ENCODE peak calls at places on chromosomes 13 and 19, in nine cellular contexts. T, F, K, J, P, M, X, L and C are unnamed samples.

GRCh38 chr19:39398297-39398864 is 7.2 kb downstream of the MED29 start:
- DNase-seq in M (no peak), K (peak), X (peak), F (peak), T (peak), L (no peak), P (peak), J (peak), C (no peak)

GRCh38 chr19:48480476-48481190 is 11.5 kb downstream of the CYTH2 start:
- DNase-seq in F (no peak), X (no peak), J (no peak), L (no peak), P (peak), M (no peak), K (no peak), T (peak), C (no peak)

GRCh38 chr13:63436288-63436687 is 2020.6 kb upstream of the PCDH20 start:
- DNase-seq in J (no peak), M (no peak), T (no peak), X (no peak), P (no peak), K (no peak), L (no peak), F (no peak), C (no peak)

GRCh38 chr19:45630463-45630862 is 8.7 kb downstream of the EML2 start:
- DNase-seq in P (peak), K (no peak), L (no peak), J (no peak), F (no peak), M (no peak), T (no peak), X (peak), C (no peak)

GRCh38 chr19:56159009-56159501 is 16.8 kb upstream of the GALP start:
- DNase-seq in K (no peak), F (no peak), T (no peak), L (no peak), M (no peak), J (no peak), P (no peak), X (no peak), C (no peak)

GRCh38 chr19:4589579-4590410 is 30.3 kb upstream of the SEMA6B start:
- DNase-seq in T (no peak), X (peak), K (no peak), P (no peak), F (no peak), L (peak), M (no peak), J (no peak), C (peak)

GRCh38 chr13:25659091-25659502 is 287.3 kb downstream of the ATP8A2 start:
- DNase-seq in J (no peak), X (no peak), T (no peak), M (no peak), K (no peak), L (no peak), F (peak), P (no peak), C (no peak)

GRCh38 chr13:85040176-85040660 is 759.0 kb downstream of the SLITRK6 start:
- DNase-seq in F (no peak), L (no peak), J (no peak), X (no peak), T (no peak), P (no peak), K (no peak), M (no peak), C (no peak)

GRCh38 chr13:77781804-77782203 is 84.3 kb downstream of the SLAIN1 start:
- DNase-seq in P (no peak), K (no peak), X (no peak), T (no peak), F (no peak), J (no peak), M (no peak), L (no peak), C (no peak)

GRCh38 chr19:1856698-1857603 is 6.4 kb downstream of the KLF16 start:
- DNase-seq in L (no peak), J (no peak), T (peak), X (peak), P (peak), M (peak), K (peak), F (peak), C (no peak)

GRCh38 chr19:4369888-4370260 is 26.5 kb downstream of the MPND start:
- DNase-seq in X (peak), T (peak), M (no peak), F (peak), K (no peak), J (no peak), L (peak), P (no peak), C (peak)

GRCh38 chr19:1705367-1705766 is 47.9 kb upstream of the ONECUT3 start:
- DNase-seq in P (no peak), M (no peak), T (no peak), X (no peak), J (no peak), K (no peak), L (no peak), F (no peak), C (no peak)

GRCh38 chr19:4375620-4376228 is 24.6 kb downstream of the SH3GL1 start:
- DNase-seq in K (no peak), F (no peak), P (peak), T (peak), M (no peak), L (no peak), X (peak), J (no peak), C (no peak)

GRCh38 chr13:80001510-80001842 is 339.4 kb downstream of the SPRY2 start:
- DNase-seq in L (no peak), M (no peak), T (no peak), P (no peak), F (no peak), K (no peak), X (no peak), J (no peak), C (no peak)

GRCh38 chr13:24220086-24220703 is 59.7 kb downstream of the SPATA13 start:
- DNase-seq in F (peak), M (no peak), J (no peak), X (peak), K (peak), T (peak), P (peak), L (peak), C (peak)

GRCh38 chr19:16293133-16294085 is 31.2 kb upstream of the KLF2 start:
- DNase-seq in X (no peak), J (peak), T (peak), M (peak), L (no peak), K (peak), P (peak), F (peak), C (no peak)
- TF ChIP-seq CTCF in X (no peak), J (no peak), T (no peak), M (no peak), L (no peak), K (no peak), P (no peak), F (no peak), C (no peak)

GRCh38 chr19:38062959-38063786 is 156.2 kb downstream of the SIPA1L3 start:
- DNase-seq in F (no peak), X (no peak), J (no peak), L (no peak), T (no peak), M (no peak), P (no peak), K (no peak), C (peak)
- TF ChIP-seq CTCF in F (no peak), X (no peak), J (no peak), L (no peak), T (no peak), M (no peak), P (no peak), K (no peak), C (no peak)

GRCh38 chr19:18488838-18489626 is 32.8 kb downstream of the ELL start:
- DNase-seq in J (no peak), X (no peak), M (no peak), T (peak), L (no peak), F (peak), K (no peak), P (no peak), C (peak)

GRCh38 chr19:18487576-18488402 is 34.1 kb downstream of the ELL start:
- DNase-seq in J (no peak), L (no peak), P (no peak), T (no peak), X (no peak), K (no peak), F (no peak), M (no peak), C (no peak)

GRCh38 chr19:18489627-18490184 is 32.2 kb downstream of the ELL start:
- DNase-seq in K (no peak), P (no peak), L (no peak), T (no peak), M (no peak), X (no peak), F (no peak), J (no peak), C (no peak)

GRCh38 chr19:18486746-18487145 is 35.1 kb downstream of the ELL start:
- DNase-seq in P (no peak), J (no peak), X (no peak), L (no peak), K (no peak), M (no peak), F (no peak), T (no peak), C (no peak)

DNA sequence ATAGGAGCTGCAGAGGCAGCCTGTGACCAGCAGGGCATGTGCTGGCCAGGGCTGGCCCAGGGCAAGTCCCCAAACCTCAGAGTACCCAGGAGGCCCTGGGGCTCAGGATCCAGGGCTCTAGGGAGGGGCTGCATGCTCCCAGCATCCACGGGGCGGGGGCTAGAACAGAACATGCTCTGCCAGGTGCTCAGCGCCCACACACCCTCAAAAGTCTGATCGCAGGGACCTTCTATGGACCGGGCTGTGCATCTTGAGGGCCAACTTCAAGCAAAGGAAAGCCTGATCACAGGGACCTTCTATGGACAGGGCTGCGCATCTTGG is 33.5 kb downstream of the ELL start:
- DNase-seq in M (no peak), T (no peak), K (no peak), F (no peak), J (no peak), X (no peak), P (no peak), L (no peak), C (no peak)
- TF ChIP-seq CTCF in M (no peak), T (no peak), K (no peak), F (peak), J (no peak), X (no peak), P (peak), L (no peak), C (no peak)

GRCh38 chr19:8366961-8367326 is 3.0 kb downstream of the ANGPTL4 start:
- DNase-seq in K (no peak), L (no peak), M (peak), X (no peak), P (peak), F (no peak), T (peak), J (no peak), C (no peak)

GRCh38 chr19:8366121-8366581 is 2.2 kb downstream of the ANGPTL4 start:
- DNase-seq in T (no peak), L (no peak), J (no peak), X (no peak), P (peak), F (no peak), M (no peak), K (no peak), C (no peak)

GRCh38 chr19:8367327-8368001 is 3.5 kb downstream of the ANGPTL4 start:
- DNase-seq in M (peak), K (peak), L (no peak), P (peak), T (peak), X (no peak), F (peak), J (no peak), C (peak)

GRCh38 chr19:8361921-8362793 is 1.8 kb upstream of the ANGPTL4 start:
- DNase-seq in F (peak), T (peak), L (no peak), M (peak), X (no peak), J (peak), K (peak), P (peak), C (no peak)

DNA sequence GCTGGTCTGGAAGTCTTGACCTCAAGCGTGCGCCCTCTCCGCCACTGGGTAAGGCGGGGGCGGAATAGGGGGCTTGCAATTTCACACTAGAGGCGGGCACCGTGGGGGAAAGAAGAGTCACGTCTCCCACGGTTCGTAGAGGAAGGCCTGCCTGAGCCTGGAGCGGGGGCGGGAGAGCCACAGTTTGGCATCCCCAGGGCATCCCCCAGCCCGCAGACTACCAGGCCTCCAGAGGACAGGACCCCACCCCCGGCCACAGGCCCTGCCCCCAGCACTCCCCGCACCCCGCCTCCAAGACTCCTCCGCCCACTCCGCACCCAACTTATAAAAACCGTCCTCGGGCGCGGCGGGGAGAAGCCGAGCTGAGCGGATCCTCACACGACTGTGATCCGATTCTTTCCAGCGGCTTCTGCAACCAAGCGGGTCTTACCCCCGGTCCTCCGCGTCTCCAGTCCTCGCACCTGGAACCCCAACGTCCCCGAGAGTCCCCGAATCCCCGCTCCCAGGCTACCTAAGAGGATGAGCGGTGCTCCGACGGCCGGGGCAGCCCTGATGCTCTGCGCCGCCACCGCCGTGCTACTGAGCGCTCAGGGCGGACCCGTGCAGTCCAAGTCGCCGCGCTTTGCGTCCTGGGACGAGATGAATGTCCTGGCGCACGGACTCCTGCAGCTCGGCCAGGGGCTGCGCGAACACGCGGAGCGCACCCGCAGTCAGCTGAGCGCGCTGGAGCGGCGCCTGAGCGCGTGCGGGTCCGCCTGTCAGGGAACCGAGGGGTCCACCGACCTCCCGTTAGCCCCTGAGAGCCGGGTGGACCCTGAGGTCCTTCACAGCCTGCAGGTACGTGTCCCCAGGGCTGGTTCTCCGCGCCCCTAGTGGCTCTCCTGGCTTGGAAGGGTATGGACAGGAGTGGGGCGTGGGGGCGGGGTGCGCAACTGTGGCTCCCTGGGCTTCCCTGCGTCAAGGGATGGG is at the start of gene ANGPTL4:
- DNase-seq in M (peak), F (peak), X (no peak), L (no peak), K (peak), J (no peak), T (peak), P (peak), C (peak)
- TF ChIP-seq CTCF in M (no peak), F (peak), X (no peak), L (no peak), K (no peak), J (peak), T (no peak), P (peak), C (peak)

GRCh38 chr13:106151056-106151699 is 384.3 kb downstream of the EFNB2 start:
- DNase-seq in P (peak), X (no peak), M (no peak), K (no peak), F (no peak), J (no peak), T (peak), L (no peak), C (no peak)

GRCh38 chr13:106145070-106145469 is 390.4 kb downstream of the EFNB2 start:
- DNase-seq in X (no peak), J (no peak), L (no peak), F (no peak), P (no peak), T (no peak), M (no peak), K (no peak), C (no peak)

GRCh38 chr13:106143930-106144709 is 391.3 kb downstream of the EFNB2 start:
- DNase-seq in J (no peak), P (no peak), T (no peak), M (no peak), X (no peak), L (no peak), K (no peak), F (peak), C (no peak)

GRCh38 chr13:106143392-106143791 is 392.1 kb downstream of the EFNB2 start:
- DNase-seq in J (no peak), L (no peak), M (no peak), P (no peak), X (no peak), F (no peak), K (no peak), T (no peak), C (no peak)

DNA sequence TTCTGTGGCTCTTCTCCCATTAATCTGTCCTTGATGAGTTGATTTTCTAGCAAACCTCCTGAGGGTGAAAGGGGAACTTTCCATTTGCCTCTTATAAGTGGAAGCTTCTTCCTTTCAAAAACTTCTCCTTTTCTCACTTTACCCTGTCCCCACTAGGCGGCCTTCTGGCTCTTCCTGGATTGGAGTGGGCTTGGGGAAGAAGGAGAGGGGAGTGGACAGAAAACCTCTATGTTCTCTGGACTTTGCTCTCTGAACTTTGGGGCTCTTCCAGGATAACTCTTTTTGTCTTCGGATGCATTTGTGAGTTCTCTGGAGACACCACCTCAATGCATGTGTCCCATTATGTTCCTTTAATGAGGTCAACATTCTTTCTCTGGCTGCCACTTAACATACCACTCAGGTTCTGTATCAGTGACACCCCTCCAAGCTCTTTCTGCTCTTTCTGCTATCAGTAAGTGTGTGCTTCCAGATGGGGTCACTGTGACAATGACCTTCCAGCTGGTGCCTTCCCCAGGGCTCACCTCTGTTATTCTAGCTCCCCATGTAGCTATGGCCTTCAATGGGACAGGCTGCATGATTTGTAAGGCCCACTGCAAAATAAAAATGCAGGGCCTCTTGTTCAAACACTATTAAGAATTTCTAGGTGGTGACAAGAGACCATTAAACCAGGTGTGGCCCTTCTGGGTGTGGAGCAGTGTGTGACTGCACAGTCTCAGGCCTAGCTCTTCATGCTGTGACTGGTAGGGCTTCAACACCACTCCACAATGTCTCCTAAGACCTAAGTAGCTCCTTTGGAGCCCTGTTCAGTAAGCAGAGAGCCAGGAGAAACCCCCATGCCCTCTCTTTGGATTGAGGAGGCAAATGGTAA is 389.2 kb downstream of the EFNB2 start:
- DNase-seq in P (no peak), F (no peak), M (no peak), K (no peak), L (no peak), J (no peak), X (no peak), T (peak), C (no peak)
- TF ChIP-seq CTCF in P (no peak), F (no peak), M (no peak), K (no peak), L (no peak), J (no peak), X (no peak), T (peak), C (peak)

DNA sequence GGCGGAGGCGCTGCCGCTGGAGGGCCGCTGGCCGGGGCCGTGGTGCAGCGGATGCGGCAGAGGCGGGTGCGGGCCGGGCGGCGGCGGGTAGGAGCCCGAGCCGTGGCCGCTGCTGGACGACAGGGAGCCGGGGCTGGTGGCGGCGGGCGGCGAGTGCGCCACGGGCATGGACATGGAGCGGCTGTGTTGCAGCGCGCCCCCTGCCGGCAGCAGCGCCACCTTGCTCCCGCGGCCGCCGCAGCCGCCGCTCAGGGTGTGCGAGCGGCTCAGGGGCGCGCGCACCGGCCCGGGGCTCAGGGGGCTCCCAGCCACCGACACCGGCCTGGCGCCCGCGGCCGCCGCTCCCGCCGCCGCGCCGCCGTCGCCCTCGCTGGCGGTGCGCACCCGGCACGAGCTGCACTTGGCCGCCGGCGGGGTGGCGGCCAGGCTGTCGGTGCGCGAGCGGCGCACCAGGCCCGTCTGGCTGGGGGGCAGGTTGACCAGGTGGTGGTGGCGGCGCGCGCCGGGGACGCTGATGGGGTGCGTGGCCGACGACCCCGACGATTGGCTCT is 1.7 kb downstream of the IRS2 start:
- DNase-seq in M (peak), T (peak), F (peak), X (no peak), L (no peak), K (peak), P (peak), J (no peak), C (peak)
- TF ChIP-seq CTCF in M (no peak), T (no peak), F (peak), X (no peak), L (no peak), K (no peak), P (peak), J (peak), C (peak)

DNA sequence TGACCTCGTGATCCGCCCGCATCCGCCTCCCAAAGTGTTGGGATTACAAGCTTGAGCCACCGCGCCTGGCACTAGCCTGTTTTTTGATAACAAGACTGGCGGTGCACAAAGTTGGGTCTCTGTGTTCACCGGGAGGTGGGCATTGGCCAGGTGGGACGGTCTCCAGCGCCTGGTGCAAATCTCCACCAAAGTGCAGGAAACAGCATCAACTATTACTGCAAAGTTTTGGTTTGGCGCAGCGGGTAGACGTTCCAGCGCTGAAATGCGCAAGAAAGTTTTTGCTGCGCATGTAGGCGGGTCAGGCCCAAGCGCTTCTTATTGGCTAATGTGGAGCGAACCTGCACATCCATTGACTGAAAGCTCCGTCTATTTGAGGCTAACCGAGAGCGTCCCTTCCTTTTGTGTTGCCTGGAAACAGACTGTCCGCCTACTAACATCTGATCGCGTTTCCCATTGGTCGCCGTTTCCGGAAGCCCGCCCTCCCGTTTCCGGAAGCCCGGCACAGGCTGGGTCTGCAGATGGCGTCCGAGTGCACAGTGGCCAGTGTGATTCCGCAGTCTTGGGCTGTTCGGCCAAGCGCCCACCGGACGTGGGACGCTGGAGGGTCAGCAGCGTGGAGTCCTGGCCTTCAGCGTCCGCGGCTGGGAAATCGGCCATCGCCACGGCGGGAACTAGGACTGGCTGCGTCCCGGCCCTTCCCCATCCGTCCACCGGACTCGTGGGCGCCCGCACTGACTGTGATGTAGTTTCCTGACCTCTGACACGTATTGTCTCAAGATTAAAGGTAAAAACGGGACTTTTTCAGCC is 53.3 kb upstream of the ZNF527 start:
- DNase-seq in T (peak), P (peak), L (peak), J (peak), M (peak), K (peak), X (peak), F (peak), C (peak)
- TF ChIP-seq CTCF in T (peak), P (peak), L (peak), J (peak), M (no peak), K (no peak), X (peak), F (peak), C (peak)